ENCODE peak calls at places on chromosomes 4 and X, in nine cellular contexts. R is sigmoid colon, Z is K562, A is ovary, J is transverse colon, E is tibial nerve, W is GM12878, Q is H1, P is A549. H is an unnamed sample.

GRCh38 chrX:997631-998137 is 214.8 kb downstream of the CRLF2 start:
- DNase-seq in R (no peak), Z (no peak), A (no peak), J (no peak), E (no peak), W (peak), Q (peak), P (no peak), H (no peak)

GRCh38 chrX:12771445-12772069 is 19.7 kb upstream of the PRPS2 start:
- DNase-seq in R (no peak), Z (peak), A (no peak), J (peak), E (no peak), W (peak), Q (peak), P (peak), H (peak)

GRCh38 chrX:44927398-44927797 is 54.4 kb downstream of the KDM6A start:
- DNase-seq in R (no peak), Z (no peak), A (no peak), J (no peak), E (no peak), W (no peak), Q (no peak), P (no peak), H (no peak)

GRCh38 chr4:95505149-95505548 is 43.6 kb downstream of the UNC5C start:
- DNase-seq in R (no peak), Z (no peak), A (no peak), J (no peak), E (no peak), W (no peak), Q (no peak), P (no peak), H (no peak)

GRCh38 chr4:52939739-52940138 is 77.6 kb downstream of the RASL11B start:
- DNase-seq in R (no peak), Z (no peak), A (no peak), J (no peak), E (no peak), W (no peak), Q (no peak), P (no peak), H (no peak)

GRCh38 chr4:88244056-88244455 is 40.3 kb downstream of the PPM1K start:
- DNase-seq in R (no peak), Z (no peak), A (no peak), J (no peak), E (no peak), W (no peak), Q (peak), P (no peak), H (no peak)

GRCh38 chr4:23382880-23383279 is 507.0 kb downstream of the PPARGC1A start:
- DNase-seq in R (no peak), Z (no peak), A (no peak), J (no peak), E (no peak), W (no peak), Q (no peak), P (no peak), H (no peak)

GRCh38 chrX:73563740-73564073 is 710 bp downstream of the CHIC1 start:
- DNase-seq in R (no peak), Z (no peak), A (no peak), J (no peak), E (no peak), W (peak), Q (no peak), P (peak), H (no peak)

GRCh38 chr4:89610236-89610635 is 226.7 kb downstream of the SNCA start:
- DNase-seq in R (no peak), Z (no peak), A (no peak), J (no peak), E (no peak), W (no peak), Q (no peak), P (no peak), H (no peak)

GRCh38 chr4:141502755-141503154 is 133.6 kb upstream of the IL15 start:
- DNase-seq in R (no peak), Z (no peak), A (no peak), J (no peak), E (no peak), W (no peak), Q (no peak), P (no peak), H (no peak)

GRCh38 chrX:135596495-135596894 is 76.0 kb downstream of the INTS6L start:
- DNase-seq in R (no peak), Z (peak), A (no peak), J (peak), E (no peak), W (no peak), Q (peak), P (peak), H (no peak)

GRCh38 chr4:115090483-115091075 is 22.8 kb downstream of the NDST4 start:
- DNase-seq in R (no peak), Z (no peak), A (no peak), J (no peak), E (no peak), W (no peak), Q (no peak), P (no peak), H (no peak)

GRCh38 chr4:40423735-40424134 is 88.6 kb downstream of the CHRNA9 start:
- DNase-seq in R (no peak), Z (no peak), A (no peak), J (no peak), E (no peak), W (no peak), Q (no peak), P (no peak), H (no peak)

DNA sequence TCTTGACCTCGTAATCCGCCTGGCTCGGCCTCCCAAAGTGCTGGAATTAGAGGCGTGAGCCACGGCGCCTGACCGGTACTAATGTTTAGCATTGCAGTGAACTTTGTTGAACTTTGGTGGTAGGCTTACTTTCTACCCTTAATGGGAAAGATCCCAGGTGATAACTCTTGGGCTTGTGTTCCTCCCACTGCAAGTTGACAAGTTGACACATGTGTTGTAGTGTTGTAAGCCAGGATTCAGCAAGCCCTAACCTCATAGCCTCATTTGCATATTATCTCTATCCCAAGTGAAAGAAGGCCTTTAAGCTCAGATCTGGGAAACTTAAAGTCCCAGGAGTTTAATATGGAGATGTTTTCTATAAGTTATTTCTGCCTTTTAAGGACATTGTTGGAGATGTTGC is 80.0 kb upstream of the CLCN4 start:
- DNase-seq in R (no peak), Z (no peak), A (no peak), J (no peak), E (no peak), W (no peak), Q (no peak), P (no peak), H (no peak)
- TF ChIP-seq EP300 in R (no peak), Z (no peak), A (no peak), J (no peak), E (no peak), W (no peak), Q (no peak), P (no peak), H (no peak)

DNA sequence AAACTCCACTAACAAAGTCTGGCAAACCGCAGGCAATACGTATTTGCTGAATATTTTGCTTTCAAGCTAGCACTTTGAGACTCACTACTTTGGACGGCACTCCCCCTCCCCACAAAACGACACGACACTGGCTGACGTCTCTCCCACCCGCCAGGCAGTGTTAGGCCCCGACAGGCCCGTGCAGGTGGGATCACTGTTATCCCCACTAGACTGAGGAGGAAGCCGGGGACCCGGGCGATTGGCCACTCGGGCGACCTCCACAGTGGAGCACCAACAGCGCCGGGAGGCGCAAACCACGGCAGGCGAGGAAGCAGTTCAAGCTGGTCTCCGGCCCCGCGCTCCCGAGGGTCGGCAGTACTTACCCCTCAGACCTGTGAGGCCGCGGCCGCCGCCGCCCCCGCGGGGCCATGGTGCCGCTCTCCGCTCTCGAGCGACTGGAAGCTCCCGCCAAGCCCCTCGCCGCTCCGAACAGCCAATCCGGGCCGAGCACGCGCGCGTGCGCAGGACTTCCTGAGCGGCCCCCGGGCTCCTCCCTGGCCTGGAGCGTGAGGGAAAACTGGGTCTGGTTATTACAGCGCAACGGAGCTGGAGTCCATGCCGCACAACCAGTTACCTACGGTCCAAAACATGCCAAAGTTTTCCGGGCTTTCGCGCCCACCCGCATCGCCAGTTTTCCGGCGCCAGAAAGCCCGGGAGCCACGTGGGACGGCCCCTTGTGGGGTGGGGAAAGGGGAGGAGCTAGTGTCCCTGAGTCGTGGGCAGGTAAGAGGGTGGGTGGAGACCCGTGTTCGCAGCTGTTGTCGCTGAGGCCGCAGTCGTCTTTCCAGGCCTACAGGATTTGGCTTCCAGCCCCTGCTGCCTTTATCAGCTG is at the start of gene CENPU:
- DNase-seq in R (peak), Z (peak), A (peak), J (peak), E (peak), W (peak), Q (peak), P (peak), H (peak)
- TF ChIP-seq POLR2A in R (no peak), Z (peak), A (peak), J (peak), E (peak), W (peak), Q (peak), P (peak), H (peak)

GRCh38 chrX:16892504-16893362 is 22.6 kb upstream of the RBBP7 start:
- DNase-seq in R (peak), Z (peak), A (peak), J (peak), E (peak), W (peak), Q (peak), P (peak), H (no peak)
- TF ChIP-seq EP300 in R (no peak), Z (no peak), A (no peak), J (no peak), E (no peak), W (no peak), Q (no peak), P (no peak), H (no peak)

GRCh38 chr4:174626310-174627022 is 104.2 kb upstream of the HPGD start:
- DNase-seq in R (no peak), Z (no peak), A (no peak), J (no peak), E (no peak), W (no peak), Q (no peak), P (no peak), H (no peak)
- TF ChIP-seq POLR2A in R (no peak), Z (no peak), A (no peak), J (no peak), E (no peak), W (no peak), Q (no peak), P (no peak), H (no peak)

DNA sequence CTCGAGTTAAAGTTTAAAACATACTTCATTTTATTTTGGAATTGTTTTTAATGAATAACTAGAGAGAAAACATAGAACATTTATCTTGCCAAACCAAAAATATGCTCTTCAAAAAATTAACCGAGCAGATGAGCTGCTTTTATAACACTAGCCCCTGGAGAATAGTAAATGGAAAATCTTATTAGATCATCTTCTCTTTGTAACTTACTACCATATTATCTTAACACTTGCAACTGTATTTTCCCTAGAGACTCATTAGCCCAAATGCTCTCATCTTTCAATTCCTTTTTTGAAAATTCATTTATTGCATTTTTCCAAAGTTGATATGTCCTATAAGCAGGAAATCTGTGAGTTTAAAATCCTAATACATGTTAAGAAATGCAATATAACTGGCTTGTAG is 143.3 kb downstream of the CAMK2D start:
- DNase-seq in R (no peak), Z (no peak), A (no peak), J (no peak), E (no peak), W (no peak), Q (no peak), P (no peak), H (no peak)
- TF ChIP-seq EP300 in R (no peak), Z (no peak), A (no peak), J (no peak), E (no peak), W (peak), Q (no peak), P (no peak), H (no peak)

GRCh38 chrX:37678574-37678973 is 7.0 kb upstream of the XK start:
- DNase-seq in R (no peak), Z (no peak), A (no peak), J (no peak), E (no peak), W (no peak), Q (no peak), P (no peak), H (no peak)

GRCh38 chrX:37677243-37677642 is 8.3 kb upstream of the XK start:
- DNase-seq in R (no peak), Z (no peak), A (no peak), J (no peak), E (no peak), W (no peak), Q (no peak), P (no peak), H (no peak)

GRCh38 chrX:37677765-37678164 is 7.8 kb upstream of the XK start:
- DNase-seq in R (no peak), Z (no peak), A (no peak), J (no peak), E (no peak), W (no peak), Q (no peak), P (no peak), H (no peak)

GRCh38 chrX:37679230-37679629 is 6.4 kb upstream of the XK start:
- DNase-seq in R (no peak), Z (no peak), A (no peak), J (no peak), E (no peak), W (no peak), Q (no peak), P (no peak), H (no peak)

GRCh38 chrX:37679888-37680287 is 5.7 kb upstream of the XK start:
- DNase-seq in R (no peak), Z (peak), A (no peak), J (no peak), E (no peak), W (no peak), Q (no peak), P (no peak), H (no peak)
- TF ChIP-seq POLR2A in R (no peak), Z (no peak), A (no peak), J (no peak), E (no peak), W (no peak), Q (no peak), P (no peak), H (no peak)

GRCh38 chr4:53987761-53988171 is 76.6 kb downstream of the CHIC2 start:
- DNase-seq in R (no peak), Z (no peak), A (no peak), J (no peak), E (no peak), W (no peak), Q (no peak), P (no peak), H (no peak)
- TF ChIP-seq EP300 in R (no peak), Z (no peak), A (no peak), J (no peak), E (no peak), W (no peak), Q (no peak), P (no peak), H (no peak)

DNA sequence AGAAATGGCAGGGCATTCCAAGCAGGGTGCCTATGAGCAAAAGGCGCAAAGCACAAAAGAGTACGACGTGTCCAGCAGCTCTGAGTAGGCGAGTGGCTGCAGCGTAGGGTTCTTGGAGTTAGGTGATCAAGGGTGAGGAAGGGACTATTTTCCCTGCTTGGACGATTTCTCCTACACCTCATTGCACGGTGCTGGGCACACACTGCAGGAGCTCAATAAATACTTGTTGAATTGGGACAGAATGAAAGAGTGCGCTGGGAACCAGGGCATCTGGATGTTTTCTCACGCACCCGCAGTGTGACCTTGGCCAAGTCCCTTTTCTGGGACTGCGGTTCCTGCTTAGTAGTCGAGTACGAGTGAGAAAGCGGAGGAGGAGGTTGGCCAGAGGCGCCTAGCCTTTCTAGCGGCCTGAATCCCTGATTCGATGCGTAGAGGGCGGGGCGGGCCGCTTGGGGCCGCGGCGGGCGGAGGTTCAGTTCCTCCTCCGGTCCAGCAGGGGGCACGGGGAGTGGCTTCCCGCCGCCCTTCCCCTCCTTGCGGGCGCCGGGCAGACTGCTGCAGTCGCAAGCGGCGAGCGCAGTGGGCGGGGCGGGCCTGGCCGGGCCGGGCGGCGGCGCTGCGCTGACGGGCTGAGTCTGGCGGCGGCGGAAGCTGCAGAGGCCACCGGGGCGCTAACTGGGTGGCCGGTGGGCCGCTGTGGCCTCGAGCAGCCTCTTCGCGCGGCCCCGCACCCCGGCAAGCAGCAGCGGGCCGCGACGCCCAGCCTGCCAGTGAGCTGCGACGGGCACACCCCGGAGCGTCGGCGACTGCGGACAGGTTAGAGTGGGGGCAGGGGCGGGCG is at the start of gene FAM199X:
- DNase-seq in R (peak), Z (peak), A (peak), J (peak), E (peak), W (peak), Q (peak), P (peak), H (peak)
- TF ChIP-seq POLR2A in R (no peak), Z (peak), A (peak), J (peak), E (peak), W (peak), Q (peak), P (peak), H (peak)